ENCODE peak calls at places on chromosomes 11 and 22, in five cellular contexts. One of them, this sample, is unnamed.
A peak's percentile ranks its signal among the peaks of the same experiment; 100 is the strongest.

GRCh38 chr11:76225122-76225584 is 18.9 kb upstream of the WNT11 start:
- DNase-seq in heart right ventricle: peak; percentile 23
- DNase-seq in transverse colon: no peak
- DNase-seq in SJSA1: no peak
- DNase-seq in thoracic aorta: no peak
- DNase-seq in this sample: no peak

GRCh38 chr11:66336234-66337102 is at the start of gene RIN1:
- DNase-seq in heart right ventricle: peak; percentile 66
- DNase-seq in transverse colon: peak; percentile 71
- DNase-seq in SJSA1: peak; percentile 100
- DNase-seq in thoracic aorta: no peak
- DNase-seq in this sample: peak; percentile 79

GRCh38 chr22:50191041-50191740 is 5.5 kb downstream of the TRABD start:
- DNase-seq in heart right ventricle: no peak
- DNase-seq in transverse colon: peak; percentile 78
- DNase-seq in SJSA1: no peak
- DNase-seq in thoracic aorta: no peak
- DNase-seq in this sample: peak; percentile 58

GRCh38 chr11:47389577-47390072 is 11.3 kb upstream of the SPI1 start:
- DNase-seq in heart right ventricle: no peak
- DNase-seq in transverse colon: no peak
- DNase-seq in SJSA1: no peak
- DNase-seq in thoracic aorta: no peak
- DNase-seq in this sample: no peak

GRCh38 chr11:69497221-69497787 is 15.8 kb downstream of the LINC01488 start:
- DNase-seq in heart right ventricle: peak; percentile 88
- DNase-seq in transverse colon: peak; percentile 47
- DNase-seq in SJSA1: peak; percentile 100
- DNase-seq in thoracic aorta: peak; percentile 41
- DNase-seq in this sample: no peak

GRCh38 chr22:30617819-30618218 is 10.8 kb downstream of the TCN2 start:
- DNase-seq in heart right ventricle: no peak
- DNase-seq in transverse colon: no peak
- DNase-seq in SJSA1: no peak
- DNase-seq in thoracic aorta: no peak
- DNase-seq in this sample: no peak

GRCh38 chr11:61168292-61168691 is 7.1 kb upstream of the VPS37C start:
- DNase-seq in heart right ventricle: no peak
- DNase-seq in transverse colon: no peak
- DNase-seq in SJSA1: no peak
- DNase-seq in thoracic aorta: no peak
- DNase-seq in this sample: no peak

GRCh38 chr11:65412271-65413076 is 10.1 kb upstream of the NEAT1 start:
- DNase-seq in heart right ventricle: no peak
- DNase-seq in transverse colon: no peak
- DNase-seq in SJSA1: no peak
- DNase-seq in thoracic aorta: no peak
- DNase-seq in this sample: no peak

GRCh38 chr11:78536933-78537332 is 37.7 kb downstream of the NARS2 start:
- DNase-seq in heart right ventricle: no peak
- DNase-seq in transverse colon: no peak
- DNase-seq in SJSA1: no peak
- DNase-seq in thoracic aorta: no peak
- DNase-seq in this sample: no peak

GRCh38 chr22:41305646-41306045 is 4.3 kb downstream of the ZC3H7B start:
- DNase-seq in heart right ventricle: no peak
- DNase-seq in transverse colon: no peak
- DNase-seq in SJSA1: peak; percentile 74
- DNase-seq in thoracic aorta: no peak
- DNase-seq in this sample: no peak

GRCh38 chr11:112113539-112114457 is 27.1 kb downstream of the SDHD start:
- DNase-seq in heart right ventricle: no peak
- DNase-seq in transverse colon: no peak
- DNase-seq in SJSA1: peak; percentile 23
- DNase-seq in thoracic aorta: no peak
- DNase-seq in this sample: peak; percentile 69

GRCh38 chr11:79097279-79097875 is 343.5 kb downstream of the TENM4 start:
- DNase-seq in heart right ventricle: no peak
- DNase-seq in transverse colon: no peak
- DNase-seq in SJSA1: no peak
- DNase-seq in thoracic aorta: no peak
- DNase-seq in this sample: no peak

GRCh38 chr22:25747245-25747944 is 5.4 kb downstream of the MYO18B start:
- DNase-seq in heart right ventricle: no peak
- DNase-seq in transverse colon: peak; percentile 56
- DNase-seq in SJSA1: peak; percentile 87
- DNase-seq in thoracic aorta: peak; percentile 85
- DNase-seq in this sample: peak; percentile 38

GRCh38 chr22:27416553-27417427 is 384.8 kb downstream of the MN1 start:
- DNase-seq in heart right ventricle: no peak
- DNase-seq in transverse colon: no peak
- DNase-seq in SJSA1: peak; percentile 54
- DNase-seq in thoracic aorta: no peak
- DNase-seq in this sample: no peak

GRCh38 chr22:26669060-26669481 is 11.7 kb downstream of the MIAT start:
- DNase-seq in heart right ventricle: no peak
- DNase-seq in transverse colon: peak; percentile 24
- DNase-seq in SJSA1: no peak
- DNase-seq in thoracic aorta: no peak
- DNase-seq in this sample: peak; percentile 26

GRCh38 chr22:29799217-29799680 is 32.1 kb downstream of the UQCR10 start:
- DNase-seq in heart right ventricle: peak; percentile 90
- DNase-seq in transverse colon: peak; percentile 70
- DNase-seq in SJSA1: peak; percentile 30
- DNase-seq in thoracic aorta: peak; percentile 51
- DNase-seq in this sample: no peak

GRCh38 chr11:17939542-17939941 is 73.3 kb downstream of the SERGEF start:
- DNase-seq in heart right ventricle: no peak
- DNase-seq in transverse colon: no peak
- DNase-seq in SJSA1: no peak
- DNase-seq in thoracic aorta: no peak
- DNase-seq in this sample: no peak

GRCh38 chr22:27274770-27275449 is 526.6 kb downstream of the MN1 start:
- DNase-seq in heart right ventricle: no peak
- DNase-seq in transverse colon: no peak
- DNase-seq in SJSA1: no peak
- DNase-seq in thoracic aorta: no peak
- DNase-seq in this sample: no peak

GRCh38 chr11:79963886-79964660 is 523.2 kb upstream of the TENM4 start:
- DNase-seq in heart right ventricle: no peak
- DNase-seq in transverse colon: no peak
- DNase-seq in SJSA1: no peak
- DNase-seq in thoracic aorta: no peak
- DNase-seq in this sample: no peak

GRCh38 chr22:49699928-49700498 is 127.7 kb downstream of the BRD1 start:
- DNase-seq in heart right ventricle: no peak
- DNase-seq in transverse colon: no peak
- DNase-seq in SJSA1: no peak
- DNase-seq in thoracic aorta: no peak
- DNase-seq in this sample: no peak

GRCh38 chr11:27281276-27281675 is 81.7 kb downstream of the CCDC34 start:
- DNase-seq in heart right ventricle: no peak
- DNase-seq in transverse colon: no peak
- DNase-seq in SJSA1: no peak
- DNase-seq in thoracic aorta: no peak
- DNase-seq in this sample: no peak

GRCh38 chr11:92829671-92830070 is 139.8 kb upstream of the MTNR1B start:
- DNase-seq in heart right ventricle: no peak
- DNase-seq in transverse colon: no peak
- DNase-seq in SJSA1: no peak
- DNase-seq in thoracic aorta: no peak
- DNase-seq in this sample: no peak

GRCh38 chr22:47174096-47174495 is 411.6 kb downstream of the TBC1D22A start:
- DNase-seq in heart right ventricle: no peak
- DNase-seq in transverse colon: no peak
- DNase-seq in SJSA1: no peak
- DNase-seq in thoracic aorta: no peak
- DNase-seq in this sample: no peak

GRCh38 chr11:69000831-69001245 is 12.2 kb downstream of the MRGPRF start:
- DNase-seq in heart right ventricle: no peak
- DNase-seq in transverse colon: peak; percentile 49
- DNase-seq in SJSA1: peak; percentile 96
- DNase-seq in thoracic aorta: no peak
- DNase-seq in this sample: peak; percentile 9

DNA sequence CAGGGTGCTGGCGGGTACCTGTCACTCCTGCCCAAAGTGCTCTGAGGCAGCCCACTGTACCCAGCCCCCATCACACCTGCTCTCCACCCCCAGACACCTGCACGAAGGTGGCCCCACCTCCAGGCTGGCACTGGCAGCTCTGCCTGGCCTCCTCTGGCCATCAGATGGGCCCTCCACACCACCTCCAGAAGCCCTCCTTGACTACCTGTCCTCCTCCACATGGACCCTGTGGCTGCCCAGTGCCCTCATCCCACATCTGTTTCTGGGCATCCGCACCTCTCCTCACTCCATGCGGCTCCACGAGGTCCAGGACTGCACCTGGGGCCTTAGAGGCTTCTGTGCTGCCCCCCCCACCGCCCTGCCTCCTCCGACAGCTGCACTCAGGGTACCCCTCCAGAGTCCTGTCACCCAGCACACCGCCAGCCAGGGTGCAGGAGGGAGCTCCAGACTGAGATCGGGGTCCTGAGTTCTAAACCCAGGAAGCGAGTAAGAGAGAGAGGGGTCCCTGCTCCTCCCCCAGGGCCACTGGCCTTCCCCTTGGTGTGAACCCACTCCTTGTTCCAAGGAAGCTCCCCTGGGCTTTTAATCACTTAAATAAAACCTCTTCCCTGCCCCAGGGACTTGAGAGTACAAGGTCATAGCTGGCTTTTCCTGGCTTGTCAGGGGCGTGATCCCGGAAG is 1.7 kb downstream of the CTSD start:
- DNase-seq in heart right ventricle: peak; percentile 62
- DNase-seq in transverse colon: no peak
- DNase-seq in SJSA1: no peak
- DNase-seq in thoracic aorta: no peak
- DNase-seq in this sample: no peak
- H3K27ac ChIP-seq in heart right ventricle: peak overlapping the region; percentile 98
- H3K27ac ChIP-seq in transverse colon: peak overlapping the region; percentile 92
- H3K27ac ChIP-seq in SJSA1: no peak overlapping the region
- H3K27ac ChIP-seq in thoracic aorta: peak overlapping the region; percentile 87
- H3K27ac ChIP-seq in this sample: peak overlapping the region; percentile 96

GRCh38 chr11:96228472-96228871 is 114.5 kb downstream of the MAML2 start:
- DNase-seq in heart right ventricle: peak; percentile 71
- DNase-seq in transverse colon: peak; percentile 49
- DNase-seq in SJSA1: peak; percentile 88
- DNase-seq in thoracic aorta: peak; percentile 78
- DNase-seq in this sample: no peak

GRCh38 chr11:96227244-96227643 is 115.8 kb downstream of the MAML2 start:
- DNase-seq in heart right ventricle: no peak
- DNase-seq in transverse colon: no peak
- DNase-seq in SJSA1: no peak
- DNase-seq in thoracic aorta: no peak
- DNase-seq in this sample: no peak

GRCh38 chr11:96228911-96229310 is 114.1 kb downstream of the MAML2 start:
- DNase-seq in heart right ventricle: no peak
- DNase-seq in transverse colon: no peak
- DNase-seq in SJSA1: no peak
- DNase-seq in thoracic aorta: no peak
- DNase-seq in this sample: no peak

GRCh38 chr11:96230686-96231085 is 112.3 kb downstream of the MAML2 start:
- DNase-seq in heart right ventricle: no peak
- DNase-seq in transverse colon: no peak
- DNase-seq in SJSA1: no peak
- DNase-seq in thoracic aorta: no peak
- DNase-seq in this sample: no peak

DNA sequence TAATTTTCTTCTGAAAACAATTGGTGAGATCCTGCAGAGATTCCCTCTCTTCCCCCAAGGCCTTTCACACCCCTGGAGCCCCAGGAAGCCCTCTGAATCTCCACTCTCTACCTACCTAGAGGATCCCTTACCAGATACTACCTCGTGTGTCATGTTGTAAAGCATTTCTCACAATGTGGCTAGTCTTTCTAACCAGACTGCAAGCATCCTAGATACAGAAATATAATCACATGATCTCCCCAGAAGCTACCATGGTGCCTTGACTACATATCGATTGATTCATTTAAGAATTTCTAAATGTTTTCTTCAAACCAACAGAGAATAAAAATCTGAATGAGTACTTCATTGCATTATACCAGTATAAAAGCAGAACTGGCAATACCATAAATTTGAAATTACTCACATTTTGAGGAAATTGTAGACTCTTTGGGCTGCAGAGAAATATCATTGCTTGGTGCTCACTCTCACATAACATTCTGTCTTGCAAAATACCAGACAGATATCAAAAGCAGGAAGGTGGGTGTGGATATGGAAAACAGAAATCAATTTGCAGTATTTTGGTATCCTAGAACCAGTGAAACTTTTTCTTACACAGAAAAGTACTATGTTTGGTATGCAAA is 113.5 kb downstream of the MAML2 start:
- DNase-seq in heart right ventricle: no peak
- DNase-seq in transverse colon: no peak
- DNase-seq in SJSA1: no peak
- DNase-seq in thoracic aorta: no peak
- DNase-seq in this sample: no peak
- H3K4me3 ChIP-seq in heart right ventricle: no peak overlapping the region
- H3K4me3 ChIP-seq in transverse colon: no peak overlapping the region
- H3K4me3 ChIP-seq in SJSA1: no peak overlapping the region
- H3K4me3 ChIP-seq in thoracic aorta: no peak overlapping the region
- H3K4me3 ChIP-seq in this sample: no peak overlapping the region

GRCh38 chr22:17267661-17268330 is 48.6 kb upstream of the ADA2 start:
- DNase-seq in heart right ventricle: no peak
- DNase-seq in transverse colon: no peak
- DNase-seq in SJSA1: no peak
- DNase-seq in thoracic aorta: no peak
- DNase-seq in this sample: no peak
- H3K27ac ChIP-seq in heart right ventricle: no peak overlapping the region
- H3K27ac ChIP-seq in transverse colon: no peak overlapping the region
- H3K27ac ChIP-seq in SJSA1: no peak overlapping the region
- H3K27ac ChIP-seq in thoracic aorta: no peak overlapping the region
- H3K27ac ChIP-seq in this sample: no peak overlapping the region

GRCh38 chr22:39778055-39778454 is 115.5 kb downstream of the ENTHD1 start:
- DNase-seq in heart right ventricle: no peak
- DNase-seq in transverse colon: no peak
- DNase-seq in SJSA1: no peak
- DNase-seq in thoracic aorta: no peak
- DNase-seq in this sample: no peak

GRCh38 chr22:39771486-39771885 is 122.1 kb downstream of the ENTHD1 start:
- DNase-seq in heart right ventricle: no peak
- DNase-seq in transverse colon: no peak
- DNase-seq in SJSA1: no peak
- DNase-seq in thoracic aorta: no peak
- DNase-seq in this sample: no peak

GRCh38 chr22:39773976-39774539 is 119.5 kb downstream of the ENTHD1 start:
- DNase-seq in heart right ventricle: no peak
- DNase-seq in transverse colon: peak; percentile 13
- DNase-seq in SJSA1: peak; percentile 16
- DNase-seq in thoracic aorta: no peak
- DNase-seq in this sample: peak; percentile 23

GRCh38 chr22:39773503-39773902 is 120.1 kb downstream of the ENTHD1 start:
- DNase-seq in heart right ventricle: no peak
- DNase-seq in transverse colon: no peak
- DNase-seq in SJSA1: no peak
- DNase-seq in thoracic aorta: no peak
- DNase-seq in this sample: no peak

GRCh38 chr22:39776295-39776694 is 117.3 kb downstream of the ENTHD1 start:
- DNase-seq in heart right ventricle: no peak
- DNase-seq in transverse colon: no peak
- DNase-seq in SJSA1: no peak
- DNase-seq in thoracic aorta: no peak
- DNase-seq in this sample: peak; percentile 53
- H3K4me3 ChIP-seq in heart right ventricle: no peak overlapping the region
- H3K4me3 ChIP-seq in transverse colon: no peak overlapping the region
- H3K4me3 ChIP-seq in SJSA1: no peak overlapping the region
- H3K4me3 ChIP-seq in thoracic aorta: no peak overlapping the region
- H3K4me3 ChIP-seq in this sample: no peak overlapping the region